ENCODE peak calls at places on chromosomes 2 and 18, in ten cellular contexts. Q, E, F, M, B, Z, H, U, C and J are unnamed samples.

GRCh38 chr2:181821064-181821463 is 70.5 kb upstream of the ITPRID2 start:
- DNase-seq in C (no peak), U (no peak), H (no peak), Q (no peak), E (no peak), B (no peak), Z (no peak), F (no peak), M (no peak), J (no peak)

GRCh38 chr2:96604104-96604503 is 34.0 kb downstream of the KANSL3 start:
- DNase-seq in B (no peak), C (no peak), Z (no peak), M (peak), E (no peak), F (no peak), H (no peak), Q (no peak), U (no peak), J (no peak)

GRCh38 chr2:74206180-74206688 is 7.8 kb downstream of the MTHFD2 start:
- DNase-seq in H (peak), M (no peak), Q (no peak), U (no peak), Z (no peak), E (peak), C (no peak), F (no peak), B (no peak), J (no peak)

GRCh38 chr2:217256261-217256660 is 396.4 kb upstream of the TNP1 start:
- DNase-seq in F (no peak), E (no peak), H (no peak), U (no peak), Z (no peak), M (no peak), C (no peak), Q (no peak), B (no peak), J (no peak)

GRCh38 chr2:226256709-226257401 is 542.8 kb downstream of the IRS1 start:
- DNase-seq in E (no peak), U (no peak), H (no peak), B (no peak), F (no peak), Q (no peak), C (no peak), M (no peak), Z (peak), J (no peak)

GRCh38 chr2:42960835-42961165 is 168.4 kb upstream of the HAAO start:
- DNase-seq in Z (peak), U (no peak), F (no peak), M (no peak), B (no peak), Q (no peak), E (no peak), H (no peak), C (no peak), J (no peak)

GRCh38 chr18:32698148-32698547 is 74.7 kb downstream of the KLHL14 start:
- DNase-seq in Z (no peak), B (no peak), Q (no peak), H (no peak), U (no peak), E (no peak), C (no peak), M (no peak), F (no peak), J (no peak)

GRCh38 chr2:96773922-96774321 is 13.2 kb downstream of the CNNM4 start:
- DNase-seq in E (peak), Z (no peak), Q (no peak), U (no peak), C (peak), B (no peak), H (peak), M (no peak), F (no peak), J (no peak)

GRCh38 chr2:127128508-127128907 is 21.6 kb upstream of the BIN1 start:
- DNase-seq in F (peak), C (no peak), H (peak), B (peak), Q (no peak), M (no peak), E (no peak), Z (no peak), U (peak), J (no peak)

GRCh38 chr2:142870516-142870915 is 6.9 kb upstream of the KYNU start:
- DNase-seq in Q (no peak), H (no peak), Z (no peak), U (no peak), M (no peak), C (no peak), B (no peak), F (no peak), E (no peak), J (no peak)

GRCh38 chr2:142873850-142874287 is 3.6 kb upstream of the KYNU start:
- DNase-seq in F (no peak), H (no peak), E (no peak), C (no peak), Z (no peak), U (no peak), B (no peak), M (no peak), Q (no peak), J (no peak)

GRCh38 chr2:142872900-142873724 is 4.4 kb upstream of the KYNU start:
- DNase-seq in M (no peak), B (peak), Q (no peak), E (no peak), H (no peak), U (no peak), Z (no peak), C (no peak), F (no peak), J (no peak)

GRCh38 chr2:142869461-142870106 is 7.9 kb upstream of the KYNU start:
- DNase-seq in F (no peak), M (no peak), C (no peak), U (no peak), E (no peak), Z (no peak), B (no peak), H (peak), Q (no peak), J (no peak)

DNA sequence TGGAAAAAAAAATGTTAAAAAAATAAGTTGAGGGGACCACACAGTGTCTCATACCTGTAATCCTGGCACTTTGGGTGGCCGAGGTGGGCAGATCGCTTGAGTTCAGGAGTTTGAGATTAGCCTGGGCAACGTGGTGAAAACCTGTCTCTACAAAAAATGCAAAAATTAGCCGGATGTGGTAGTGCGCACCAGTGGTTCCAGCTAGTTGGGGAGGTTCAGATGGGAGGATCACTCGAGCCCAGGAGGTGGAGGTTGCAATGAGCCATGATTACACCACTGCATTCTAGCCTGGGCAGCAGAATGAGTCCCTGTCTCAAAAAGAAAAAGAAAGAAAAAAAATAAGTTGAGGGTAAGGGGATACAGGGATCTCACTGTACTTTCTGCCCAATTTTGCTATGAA is 6.1 kb upstream of the KYNU start:
- DNase-seq in Z (no peak), Q (no peak), U (no peak), H (no peak), B (no peak), M (no peak), E (no peak), F (no peak), C (no peak), J (no peak)
- H3K27ac ChIP-seq in Z (no peak), Q (no peak), U (no peak), H (no peak), B (no peak), M (peak), E (no peak), F (no peak), C (no peak), J (no peak)

GRCh38 chr2:85914916-85915315 is 26.1 kb upstream of the ST3GAL5 start:
- DNase-seq in Z (no peak), M (no peak), C (no peak), H (no peak), B (no peak), Q (no peak), F (no peak), U (no peak), E (no peak), J (no peak)

GRCh38 chr2:85911836-85912692 is 23.3 kb upstream of the ST3GAL5 start:
- DNase-seq in B (peak), E (no peak), H (no peak), U (no peak), Q (no peak), F (no peak), C (no peak), Z (no peak), M (no peak), J (no peak)

GRCh38 chr2:85915606-85916303 is 27.0 kb upstream of the ST3GAL5 start:
- DNase-seq in Z (no peak), B (no peak), F (no peak), H (no peak), M (no peak), C (no peak), U (no peak), Q (no peak), E (no peak), J (no peak)

GRCh38 chr2:85914525-85914881 is 25.7 kb upstream of the ST3GAL5 start:
- DNase-seq in B (no peak), M (no peak), H (no peak), Z (no peak), U (no peak), F (no peak), C (no peak), Q (no peak), E (no peak), J (no peak)

DNA sequence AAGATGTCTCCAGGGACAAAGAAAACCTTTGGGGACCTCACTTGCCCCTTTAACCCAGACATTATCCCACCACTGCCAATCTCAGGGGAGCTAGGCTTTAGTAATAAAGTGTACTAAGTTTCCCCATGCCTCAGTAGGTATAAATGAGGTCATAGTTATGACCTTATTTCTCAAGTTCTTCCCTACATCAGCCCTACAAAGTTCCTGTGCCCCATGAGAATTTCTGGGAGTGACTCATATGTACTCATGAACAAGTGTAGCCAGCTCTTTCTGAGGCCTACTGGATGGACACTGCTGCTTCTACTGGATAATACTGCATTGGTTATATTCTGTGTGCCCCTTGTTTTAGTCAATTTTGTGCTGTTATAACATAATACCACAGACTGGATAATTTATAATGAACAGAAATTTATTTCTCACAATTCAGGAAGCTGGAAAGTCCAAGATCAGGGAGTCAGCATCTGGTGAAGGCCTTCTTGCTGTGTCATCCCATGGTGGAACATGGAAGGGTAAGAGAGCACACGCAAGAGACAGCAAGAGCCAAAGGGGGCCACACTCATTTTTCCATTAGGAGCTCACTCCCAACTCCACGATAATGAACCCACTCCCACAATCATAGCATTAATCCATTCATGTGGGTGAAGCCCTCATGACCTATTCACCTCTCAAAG is 25.2 kb upstream of the ST3GAL5 start:
- DNase-seq in C (no peak), E (no peak), U (no peak), B (peak), F (no peak), M (no peak), Z (no peak), Q (no peak), H (no peak), J (no peak)
- H3K27ac ChIP-seq in C (no peak), E (no peak), U (no peak), B (peak), F (no peak), M (peak), Z (no peak), Q (no peak), H (no peak), J (peak)

GRCh38 chr2:148812306-148812705 is 62.7 kb upstream of the KIF5C start:
- DNase-seq in F (no peak), B (peak), C (no peak), M (no peak), U (peak), H (no peak), Z (peak), E (no peak), Q (peak), J (no peak)

GRCh38 chr2:148814143-148814852 is 60.7 kb upstream of the KIF5C start:
- DNase-seq in B (no peak), F (no peak), U (no peak), E (no peak), Q (no peak), Z (peak), M (no peak), C (no peak), H (peak), J (no peak)

GRCh38 chr2:148814853-148815419 is 60.1 kb upstream of the KIF5C start:
- DNase-seq in Z (peak), U (no peak), E (no peak), C (no peak), B (no peak), Q (no peak), M (no peak), F (no peak), H (no peak), J (no peak)

GRCh38 chr2:148816176-148816575 is 58.9 kb upstream of the KIF5C start:
- DNase-seq in F (no peak), U (no peak), Z (no peak), H (no peak), E (no peak), M (no peak), Q (peak), B (no peak), C (no peak), J (no peak)

GRCh38 chr2:148813603-148814065 is 61.4 kb upstream of the KIF5C start:
- DNase-seq in M (no peak), Z (no peak), F (no peak), H (peak), C (peak), B (no peak), U (peak), E (no peak), Q (no peak), J (no peak)
- H3K27ac ChIP-seq in M (no peak), Z (peak), F (no peak), H (no peak), C (no peak), B (no peak), U (no peak), E (no peak), Q (no peak), J (no peak)

DNA sequence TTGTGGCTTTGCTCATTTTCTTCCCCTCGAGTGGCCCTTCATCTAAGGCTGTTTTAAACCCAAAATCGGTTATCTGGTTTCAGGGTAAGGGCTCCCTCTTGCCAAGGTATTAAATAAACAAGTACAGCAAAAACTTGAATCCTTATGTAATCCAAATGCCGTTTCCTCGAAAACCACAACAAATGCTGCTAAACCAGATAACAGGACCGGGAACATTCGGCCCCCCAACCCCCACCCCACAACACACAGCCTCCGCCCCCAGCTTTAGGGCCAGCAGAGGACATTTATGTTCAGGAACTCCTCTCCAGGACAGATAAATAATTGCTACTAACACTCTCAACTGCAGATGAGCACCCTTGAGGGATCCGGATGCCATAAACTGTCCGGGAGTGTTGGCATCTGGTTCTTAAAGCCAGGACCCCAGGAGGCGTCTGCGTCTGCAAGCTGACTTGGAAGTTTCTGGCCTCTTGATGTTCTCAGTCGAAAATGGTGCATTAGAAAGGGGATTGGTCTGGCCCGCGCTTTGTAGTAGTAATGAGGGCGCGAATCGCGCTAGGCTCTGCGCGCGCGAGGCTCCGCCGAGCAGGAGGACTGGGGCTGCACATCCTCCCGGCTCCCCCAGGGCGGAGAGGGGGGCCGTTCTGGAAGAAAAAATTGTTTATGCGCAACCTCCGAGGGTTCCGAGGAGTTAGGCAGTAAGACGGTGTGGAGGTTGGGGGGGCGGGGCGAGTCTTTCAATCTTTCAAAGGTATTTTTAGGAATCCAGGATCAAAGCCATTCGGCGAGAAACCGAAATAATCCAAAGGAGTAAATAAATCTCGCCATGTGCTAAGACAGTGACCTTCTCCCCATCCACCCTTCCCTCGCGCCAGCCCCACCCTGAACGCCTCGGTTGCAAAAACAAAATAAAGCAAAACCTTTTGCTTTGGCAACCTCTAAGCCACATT is 3.9 kb upstream of the ID2 start:
- DNase-seq in C (no peak), Q (no peak), E (peak), U (peak), M (no peak), H (peak), F (peak), B (peak), Z (peak), J (peak)
- H3K27ac ChIP-seq in C (no peak), Q (peak), E (no peak), U (peak), M (peak), H (peak), F (peak), B (no peak), Z (peak), J (peak)

DNA sequence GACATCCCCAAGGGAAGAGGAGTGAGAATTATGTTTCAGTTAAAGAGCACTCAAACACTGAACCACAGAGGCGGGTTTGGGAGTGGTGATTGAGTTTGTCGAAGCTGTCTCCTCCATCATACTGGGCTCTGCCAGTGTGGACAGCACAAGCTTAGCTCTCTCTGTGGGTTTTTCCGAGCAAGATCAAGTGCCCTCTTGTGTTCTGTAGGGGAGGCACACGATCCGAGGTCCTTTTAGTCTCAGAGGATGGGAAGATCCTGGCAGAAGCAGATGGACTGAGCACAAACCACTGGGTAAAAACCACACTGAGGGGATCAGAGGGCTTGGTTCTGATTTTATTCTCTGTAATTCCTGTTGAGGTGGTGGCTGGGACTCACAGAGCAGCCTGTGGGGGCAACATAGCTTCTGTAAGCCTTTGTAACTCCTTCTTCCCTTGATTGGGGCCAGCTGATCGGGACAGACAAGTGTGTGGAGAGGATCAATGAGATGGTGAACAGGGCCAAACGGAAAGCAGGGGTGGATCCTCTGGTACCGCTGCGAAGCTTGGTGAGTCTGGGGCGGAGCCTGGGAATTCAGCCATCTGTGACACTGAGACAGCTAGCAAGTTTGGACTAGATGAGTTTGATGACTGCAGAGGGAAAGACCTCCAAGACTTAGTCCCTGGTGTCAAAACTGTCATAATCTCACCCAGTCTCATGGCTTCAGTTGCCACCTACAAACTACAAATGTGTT is 2.0 kb downstream of the NAGK start:
- DNase-seq in U (peak), F (no peak), C (no peak), Q (no peak), B (peak), E (no peak), M (peak), H (peak), Z (no peak), J (no peak)
- H3K27ac ChIP-seq in U (no peak), F (no peak), C (no peak), Q (peak), B (no peak), E (peak), M (no peak), H (no peak), Z (no peak), J (peak)